ENCODE peak calls at places on chromosomes 3 and 15, in five cellular contexts. R is keratinocyte; P is CD4-positive, CD25-positive, alpha-beta regulatory T cell; K is stomach; C is thoracic aorta. D is an unnamed sample.

GRCh38 chr3:128083980-128084674 is 31.9 kb downstream of the SEC61A1 start:
- DNase-seq in R (no peak), P (no peak), K (no peak), C (no peak), D (no peak)

GRCh38 chr3:13252207-13252606 is 167.9 kb downstream of the NUP210 start:
- DNase-seq in R (no peak), P (no peak), K (no peak), C (no peak), D (no peak)

GRCh38 chr15:63185206-63185605 is 4.2 kb upstream of the RAB8B start:
- DNase-seq in R (no peak), P (no peak), K (no peak), C (no peak), D (no peak)

GRCh38 chr3:46848271-46849097 is 14.8 kb downstream of the MYL3 start:
- DNase-seq in R (no peak), P (no peak), K (peak; percentile 24), C (no peak), D (peak; percentile 35)

GRCh38 chr15:94576889-94577533 is 345.6 kb downstream of the MCTP2 start:
- DNase-seq in R (no peak), P (no peak), K (peak; percentile 31), C (no peak), D (no peak)

GRCh38 chr3:156581954-156582353 is 27.0 kb upstream of the SSR3 start:
- DNase-seq in R (no peak), P (no peak), K (no peak), C (no peak), D (no peak)

GRCh38 chr15:62545392-62546227 is 380.5 kb upstream of the C2CD4B start:
- DNase-seq in R (no peak), P (no peak), K (peak; percentile 75), C (no peak), D (no peak)

GRCh38 chr3:172396400-172396799 is 51.9 kb downstream of the GHSR start:
- DNase-seq in R (no peak), P (no peak), K (no peak), C (no peak), D (no peak)

GRCh38 chr3:12490547-12490946 is 6.3 kb downstream of the TSEN2 start:
- DNase-seq in R (no peak), P (no peak), K (no peak), C (no peak), D (no peak)

GRCh38 chr15:76330281-76330680 is 6.3 kb upstream of the ISL2 start:
- DNase-seq in R (no peak), P (no peak), K (peak; percentile 77), C (no peak), D (no peak)

GRCh38 chr3:99872633-99873254 is 55.1 kb downstream of the CMSS1 start:
- DNase-seq in R (no peak), P (no peak), K (no peak), C (no peak), D (no peak)

GRCh38 chr3:13245579-13245978 is 172.3 kb upstream of the IQSEC1 start:
- DNase-seq in R (no peak), P (no peak), K (no peak), C (no peak), D (no peak)

GRCh38 chr3:104879919-104880318 is 486.8 kb upstream of the ALCAM start:
- DNase-seq in R (no peak), P (no peak), K (no peak), C (no peak), D (no peak)

GRCh38 chr3:165196577-165197561 is 685 bp upstream of the SLITRK3 start:
- DNase-seq in R (no peak), P (no peak), K (no peak), C (no peak), D (no peak)

GRCh38 chr3:123169492-123169929 is 32.2 kb upstream of the SEC22A start:
- DNase-seq in R (no peak), P (no peak), K (peak; percentile 34), C (no peak), D (no peak)

GRCh38 chr3:157533298-157533870 is 30.2 kb upstream of the VEPH1 start:
- DNase-seq in R (no peak), P (no peak), K (no peak), C (no peak), D (no peak)

GRCh38 chr15:76529911-76530310 is 193.3 kb downstream of the ISL2 start:
- DNase-seq in R (no peak), P (no peak), K (no peak), C (no peak), D (no peak)

GRCh38 chr3:124118397-124118796 is 126.5 kb upstream of the ROPN1 start:
- DNase-seq in R (no peak), P (no peak), K (no peak), C (no peak), D (no peak)

GRCh38 chr3:82229397-82229796 is 468.0 kb upstream of the GBE1 start:
- DNase-seq in R (no peak), P (no peak), K (no peak), C (no peak), D (no peak)

GRCh38 chr3:163056874-163057497 is 1560.4 kb downstream of the OTOL1 start:
- DNase-seq in R (no peak), P (no peak), K (peak; percentile 35), C (no peak), D (no peak)

GRCh38 chr15:100712226-100712625 is 109.8 kb downstream of the ASB7 start:
- DNase-seq in R (no peak), P (no peak), K (no peak), C (no peak), D (no peak)

GRCh38 chr3:141115752-141116541 is 64.8 kb downstream of the SPSB4 start:
- DNase-seq in R (no peak), P (no peak), K (no peak), C (no peak), D (no peak)

GRCh38 chr15:33910741-33911140 is 57.6 kb upstream of the CHRM5 start:
- DNase-seq in R (no peak), P (no peak), K (no peak), C (no peak), D (no peak)

GRCh38 chr3:120172070-120172469 is 77.8 kb upstream of the GSK3B start:
- DNase-seq in R (no peak), P (no peak), K (no peak), C (peak; percentile 50), D (no peak)

GRCh38 chr3:63523100-63523499 is 129.4 kb upstream of the SNTN start:
- DNase-seq in R (no peak), P (no peak), K (no peak), C (no peak), D (no peak)

GRCh38 chr3:197171481-197172067 is 126.8 kb downstream of the DLG1 start:
- DNase-seq in R (no peak), P (no peak), K (no peak), C (no peak), D (no peak)

GRCh38 chr3:196803891-196804468 is 63.7 kb upstream of the SENP5 start:
- DNase-seq in R (no peak), P (no peak), K (no peak), C (no peak), D (no peak)

GRCh38 chr3:193190387-193190786 is 50.6 kb upstream of the PLAAT1 start:
- DNase-seq in R (no peak), P (no peak), K (no peak), C (no peak), D (no peak)

GRCh38 chr3:9678493-9678892 is 25.1 kb upstream of the CPNE9 start:
- DNase-seq in R (no peak), P (no peak), K (no peak), C (no peak), D (no peak)

GRCh38 chr15:79923515-79924169 is 26.8 kb upstream of the MTHFS start:
- DNase-seq in R (peak; percentile 71), P (peak; percentile 97), K (peak; percentile 97), C (peak; percentile 72), D (peak; percentile 99)
- H3K4me1 ChIP-seq in R (no peaks in the 10 kb centered on the region), P (peaks cover 18% of the 10 kb centered on the region), K (peaks cover 7% of the 10 kb centered on the region), C (peaks cover 6% of the 10 kb centered on the region), D (peaks cover 11% of the 10 kb centered on the region)

DNA sequence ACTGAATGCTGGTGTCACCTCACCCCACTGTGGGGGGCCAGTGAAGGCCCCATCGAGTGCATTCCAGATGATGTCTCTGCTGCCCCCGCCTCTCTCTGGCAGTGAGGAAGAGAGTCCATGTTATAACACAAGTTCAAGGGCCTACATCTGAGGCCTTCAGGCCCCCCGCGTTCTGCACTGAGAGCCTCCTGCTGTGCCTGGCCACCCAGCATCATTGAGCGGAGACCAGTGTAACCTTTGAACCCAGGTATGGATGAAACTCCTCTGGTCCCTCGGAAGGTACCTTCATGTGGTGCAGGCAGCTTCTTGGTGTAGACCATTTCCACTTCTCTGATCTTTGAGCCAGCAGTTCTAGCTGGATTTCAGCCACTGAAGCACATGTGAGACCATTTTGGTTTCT is 324.9 kb downstream of the OCA2 start:
- DNase-seq in R (no peak), P (no peak), K (no peak), C (no peak), D (no peak)
- H3K9me3 ChIP-seq in R (no peaks in the 10 kb centered on the region), P (no peaks in the 10 kb centered on the region), K (peaks cover 27% of the 10 kb centered on the region), C (no peaks in the 10 kb centered on the region), D (no peaks in the 10 kb centered on the region)

GRCh38 chr15:47334805-47335204 is 382.5 kb upstream of the SEMA6D start:
- DNase-seq in R (no peak), P (no peak), K (no peak), C (no peak), D (no peak)

GRCh38 chr15:47332481-47332880 is 384.8 kb upstream of the SEMA6D start:
- DNase-seq in R (no peak), P (no peak), K (no peak), C (no peak), D (no peak)

GRCh38 chr15:47333758-47334157 is 383.5 kb upstream of the SEMA6D start:
- DNase-seq in R (no peak), P (no peak), K (no peak), C (no peak), D (no peak)

GRCh38 chr15:47326934-47327333 is 390.4 kb upstream of the SEMA6D start:
- DNase-seq in R (no peak), P (no peak), K (no peak), C (no peak), D (no peak)

DNA sequence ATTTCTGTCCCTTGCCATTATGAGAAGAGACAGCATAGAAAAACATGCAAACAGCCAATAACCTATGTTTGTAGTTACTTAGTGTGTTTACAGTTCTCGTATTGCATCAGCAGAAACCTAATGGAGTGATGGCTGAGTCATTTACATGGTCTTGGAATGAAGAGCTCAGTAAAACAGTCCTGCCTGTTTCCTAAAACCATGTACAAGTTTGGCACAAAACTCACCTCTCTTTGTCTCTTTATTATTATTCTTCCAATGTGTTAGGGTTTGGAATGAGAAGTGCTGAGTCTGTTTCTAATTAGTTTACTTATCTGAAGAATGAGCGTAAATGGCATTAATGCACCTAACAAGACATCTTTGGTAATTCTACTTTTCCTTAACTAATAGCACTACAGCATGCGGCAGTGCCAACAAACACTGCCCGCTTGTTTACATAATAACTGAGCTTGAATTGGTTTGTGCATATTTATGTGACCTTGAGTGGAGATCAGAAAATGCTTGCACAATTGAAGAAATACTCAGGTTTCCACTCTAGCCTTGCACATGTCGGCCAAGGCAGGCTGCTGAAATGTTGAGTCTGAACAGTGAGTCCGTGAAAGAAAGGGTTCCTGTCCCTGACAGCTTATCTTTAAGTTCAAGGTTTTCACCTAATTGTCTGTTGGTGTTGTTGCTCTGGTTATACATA is 385.4 kb upstream of the SEMA6D start:
- DNase-seq in R (no peak), P (no peak), K (no peak), C (no peak), D (no peak)
- H3K4me3 ChIP-seq in R (no peak overlapping the region), P (no peak overlapping the region), K (no peak overlapping the region), C (no peak overlapping the region), D (no peak overlapping the region)

DNA sequence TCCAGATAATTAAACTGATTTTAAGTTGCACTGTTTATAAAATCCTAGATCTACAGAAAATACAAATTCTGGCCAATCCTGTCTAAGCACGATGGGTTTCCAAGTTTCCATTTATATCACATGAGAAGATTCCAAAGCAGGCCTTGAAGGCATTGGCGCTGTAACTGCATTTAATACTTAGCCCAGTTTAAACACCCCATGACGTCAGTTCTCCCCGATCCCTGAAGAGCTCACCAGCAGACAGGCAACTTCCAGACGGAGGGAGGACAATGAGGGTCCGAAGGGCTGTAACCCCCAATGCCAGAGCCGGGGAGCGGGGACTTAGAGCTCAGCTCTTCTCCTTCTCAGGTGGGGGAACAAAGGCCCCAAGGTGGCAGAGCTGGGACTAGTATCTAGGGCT is 117.3 kb downstream of the XXYLT1 start:
- DNase-seq in R (no peak), P (no peak), K (no peak), C (no peak), D (no peak)
- H3K4me1 ChIP-seq in R (peaks cover 33% of the 10 kb centered on the region), P (peaks cover 36% of the 10 kb centered on the region), K (peaks cover 75% of the 10 kb centered on the region), C (peaks cover 43% of the 10 kb centered on the region), D (peaks cover 25% of the 10 kb centered on the region)